ENCODE peak calls at places on chromosomes 12 and 14, in five cellular contexts. J, B, H, Y and Z are unnamed samples.

GRCh38 chr14:61838661-61839060 is 76.4 kb downstream of the SNAPC1 start:
- DNase-seq in J (no peak), B (no peak), H (no peak), Y (no peak), Z (no peak)

GRCh38 chr12:56836800-56837663 is 73.9 kb downstream of the HSD17B6 start:
- DNase-seq in J (no peak), B (peak), H (peak), Y (no peak), Z (no peak)

GRCh38 chr14:35456261-35456660 is 51.7 kb upstream of the NFKBIA start:
- DNase-seq in J (no peak), B (no peak), H (no peak), Y (no peak), Z (no peak)

GRCh38 chr14:104107611-104108569 is 22.4 kb downstream of the ASPG start:
- DNase-seq in J (peak), B (no peak), H (no peak), Y (no peak), Z (no peak)

GRCh38 chr14:61653507-61653906 is 41.8 kb upstream of the HIF1A start:
- DNase-seq in J (no peak), B (no peak), H (peak), Y (no peak), Z (no peak)

GRCh38 chr14:65330416-65330815 is 82.1 kb upstream of the FUT8 start:
- DNase-seq in J (no peak), B (no peak), H (no peak), Y (no peak), Z (no peak)

GRCh38 chr12:109737631-109738030 is 24.0 kb downstream of the FAM222A start:
- DNase-seq in J (no peak), B (no peak), H (no peak), Y (no peak), Z (no peak)

GRCh38 chr12:125996438-125996837 is 931.2 kb downstream of the AACS start:
- DNase-seq in J (no peak), B (peak), H (no peak), Y (no peak), Z (no peak)

GRCh38 chr14:22546722-22547071 is 42.3 kb downstream of the DAD1 start:
- DNase-seq in J (no peak), B (no peak), H (no peak), Y (no peak), Z (no peak)

GRCh38 chr12:92065664-92066063 is 80.0 kb downstream of the BTG1 start:
- DNase-seq in J (no peak), B (no peak), H (no peak), Y (no peak), Z (no peak)

GRCh38 chr12:131084341-131085011 is 130.8 kb downstream of the ADGRD1 start:
- DNase-seq in J (no peak), B (no peak), H (no peak), Y (no peak), Z (no peak)

GRCh38 chr12:46385439-46385838 is 12.9 kb upstream of the SLC38A2 start:
- DNase-seq in J (no peak), B (peak), H (peak), Y (no peak), Z (no peak)

GRCh38 chr12:98646165-98646764 is 1.2 kb downstream of the APAF1 start:
- DNase-seq in J (no peak), B (peak), H (peak), Y (no peak), Z (no peak)

GRCh38 chr14:44767646-44768173 is 194.0 kb downstream of the KLHL28 start:
- DNase-seq in J (no peak), B (no peak), H (no peak), Y (no peak), Z (no peak)

GRCh38 chr12:752673-753400 is 458 bp downstream of the WNK1 start:
- DNase-seq in J (peak), B (peak), H (peak), Y (no peak), Z (no peak)

GRCh38 chr14:77359626-77360025 is 17.3 kb downstream of the TMED8 start:
- DNase-seq in J (no peak), B (no peak), H (no peak), Y (no peak), Z (no peak)

GRCh38 chr14:78491015-78491414 is 320.8 kb downstream of the NRXN3 start:
- DNase-seq in J (no peak), B (no peak), H (no peak), Y (no peak), Z (no peak)

GRCh38 chr14:91059576-91060471 is 617 bp downstream of the RPS6KA5 start:
- DNase-seq in J (peak), B (peak), H (no peak), Y (no peak), Z (peak)

GRCh38 chr14:60848066-60848465 is 113.5 kb downstream of the MNAT1 start:
- DNase-seq in J (no peak), B (no peak), H (peak), Y (no peak), Z (no peak)

GRCh38 chr12:47121146-47121545 is 41.4 kb upstream of the AMIGO2 start:
- DNase-seq in J (no peak), B (no peak), H (no peak), Y (no peak), Z (no peak)

GRCh38 chr14:77158175-77158908 is 16.8 kb upstream of the ZDHHC22 start:
- DNase-seq in J (no peak), B (no peak), H (peak), Y (no peak), Z (no peak)

GRCh38 chr12:53376747-53377146 is 3.2 kb upstream of the SP1 start:
- DNase-seq in J (no peak), B (no peak), H (no peak), Y (no peak), Z (no peak)

GRCh38 chr12:124745891-124746570 is 117.6 kb downstream of the SCARB1 start:
- DNase-seq in J (peak), B (peak), H (peak), Y (no peak), Z (peak)

GRCh38 chr12:38149395-38150073 is 167.0 kb upstream of the ALG10B start:
- DNase-seq in J (no peak), B (no peak), H (peak), Y (no peak), Z (no peak)

GRCh38 chr12:46449161-46449715 is 76.7 kb upstream of the SLC38A2 start:
- DNase-seq in J (no peak), B (no peak), H (no peak), Y (no peak), Z (no peak)

GRCh38 chr14:87995500-87996275 is 2.7 kb upstream of the GALC start:
- DNase-seq in J (no peak), B (peak), H (no peak), Y (no peak), Z (no peak)

GRCh38 chr12:111715242-111715641 is 29.4 kb downstream of the ACAD10 start:
- DNase-seq in J (no peak), B (no peak), H (peak), Y (no peak), Z (no peak)

GRCh38 chr14:96489327-96489726 is 12.9 kb upstream of the PAPOLA start:
- DNase-seq in J (no peak), B (no peak), H (no peak), Y (no peak), Z (no peak)

GRCh38 chr12:65492997-65493892 is 214.8 kb downstream of the MSRB3 start:
- DNase-seq in J (no peak), B (peak), H (no peak), Y (no peak), Z (no peak)

GRCh38 chr14:69664865-69665526 is 53.6 kb downstream of the SUSD6 start:
- DNase-seq in J (no peak), B (no peak), H (no peak), Y (no peak), Z (no peak)

GRCh38 chr14:74963705-74964271 is 8.4 kb upstream of the PGF start:
- DNase-seq in J (no peak), B (no peak), H (no peak), Y (no peak), Z (no peak)

GRCh38 chr12:132161046-132161781 is 17.0 kb downstream of the NOC4L start:
- DNase-seq in J (no peak), B (peak), H (peak), Y (no peak), Z (no peak)

GRCh38 chr14:104109121-104109541 is 23.6 kb downstream of the ASPG start:
- DNase-seq in J (no peak), B (no peak), H (no peak), Y (no peak), Z (no peak)

GRCh38 chr14:77024171-77024627 is 4.3 kb downstream of the IRF2BPL start:
- DNase-seq in J (peak), B (no peak), H (peak), Y (no peak), Z (no peak)

GRCh38 chr14:55807536-55807935 is 227.5 kb downstream of the KTN1 start:
- DNase-seq in J (no peak), B (no peak), H (no peak), Y (no peak), Z (no peak)

GRCh38 chr12:80632835-80633234 is 74.6 kb upstream of the MYF6 start:
- DNase-seq in J (no peak), B (peak), H (peak), Y (no peak), Z (no peak)

GRCh38 chr12:71594214-71594948 is 69.3 kb downstream of the ZFC3H1 start:
- DNase-seq in J (no peak), B (no peak), H (peak), Y (no peak), Z (no peak)

GRCh38 chr14:24215495-24216344 is at the start of gene MDP1:
- DNase-seq in J (peak), B (peak), H (peak), Y (peak), Z (peak)
- TF ChIP-seq POLR2A in J (peak), B (peak), H (peak), Y (peak), Z (peak)

DNA sequence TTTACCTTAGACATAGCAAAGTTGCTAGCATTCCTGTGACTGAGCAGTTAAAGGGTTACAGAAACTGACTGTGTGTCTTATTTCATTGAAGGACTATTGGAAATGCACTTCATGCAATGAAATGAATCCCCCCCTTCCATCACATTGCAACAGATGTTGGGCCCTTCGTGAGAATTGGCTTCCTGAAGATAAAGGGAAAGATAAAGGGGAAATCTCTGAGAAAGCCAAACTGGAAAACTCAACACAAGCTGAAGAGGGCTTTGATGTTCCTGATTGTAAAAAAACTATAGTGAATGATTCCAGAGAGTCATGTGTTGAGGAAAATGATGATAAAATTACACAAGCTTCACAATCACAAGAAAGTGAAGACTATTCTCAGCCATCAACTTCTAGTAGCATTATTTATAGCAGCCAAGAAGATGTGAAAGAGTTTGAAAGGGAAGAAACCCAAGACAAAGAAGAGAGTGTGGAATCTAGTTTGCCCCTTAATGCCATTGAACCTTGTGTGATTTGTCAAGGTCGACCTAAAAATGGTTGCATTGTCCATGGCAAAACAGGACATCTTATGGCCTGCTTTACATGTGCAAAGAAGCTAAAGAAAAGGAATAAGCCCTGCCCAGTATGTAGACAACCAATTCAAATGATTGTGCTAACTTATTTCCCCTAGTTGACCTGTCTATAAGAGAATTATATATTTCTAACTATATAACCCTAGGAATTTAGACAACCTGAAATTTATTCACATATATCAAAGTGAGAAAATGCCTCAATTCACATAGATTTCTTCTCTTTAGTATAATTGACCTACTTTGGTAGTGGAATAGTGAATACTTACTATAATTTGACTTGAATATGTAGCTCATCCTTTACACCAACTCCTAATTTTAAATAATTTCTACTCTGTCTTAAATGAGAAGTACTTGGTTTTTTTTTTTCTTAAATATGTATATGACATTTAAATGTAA is 31.5 kb downstream of the MDM2 start:
- DNase-seq in J (no peak), B (no peak), H (no peak), Y (no peak), Z (no peak)
- TF ChIP-seq POLR2A in J (no peak), B (no peak), H (no peak), Y (peak), Z (peak)

DNA sequence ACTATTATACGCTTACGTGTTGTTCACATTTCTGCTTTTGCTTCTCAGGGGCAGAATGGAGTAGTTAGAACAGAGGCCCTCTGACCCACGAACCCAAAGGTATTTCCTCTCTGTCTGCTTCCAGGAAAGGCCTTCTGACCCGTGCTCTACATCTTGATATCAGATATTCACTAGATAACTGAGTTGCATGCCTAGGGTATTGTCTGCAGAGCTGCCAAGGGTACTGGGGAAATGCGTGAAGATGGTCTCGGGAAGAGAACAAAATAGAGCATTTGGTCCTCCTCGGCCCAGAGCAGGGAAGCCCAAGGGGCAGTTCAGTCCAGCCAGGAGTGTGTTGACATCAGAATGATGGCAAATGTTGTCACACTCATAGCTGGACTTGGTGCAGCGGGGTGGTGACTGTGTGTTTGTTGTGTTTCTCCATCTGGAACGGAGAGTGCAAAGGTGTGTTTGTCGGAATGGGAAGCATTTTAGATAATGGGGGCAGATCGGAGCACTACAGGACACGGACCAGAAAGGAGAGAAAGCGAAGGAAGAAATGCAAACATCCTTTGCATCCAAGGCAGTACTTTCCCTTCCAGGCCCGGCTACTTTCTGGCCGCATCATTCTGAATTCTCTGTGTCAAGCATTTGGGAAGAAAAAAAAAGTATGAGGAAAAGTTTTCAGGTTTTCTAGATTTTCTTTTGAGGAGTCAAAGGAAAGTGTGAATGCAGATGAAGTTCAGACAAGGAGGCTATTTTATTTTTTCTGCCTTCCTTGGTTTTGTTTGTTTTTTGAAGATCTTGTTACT is 8.1 kb downstream of the GLT1D1 start:
- DNase-seq in J (no peak), B (no peak), H (no peak), Y (no peak), Z (no peak)
- TF ChIP-seq POLR2A in J (no peak), B (no peak), H (no peak), Y (no peak), Z (no peak)

DNA sequence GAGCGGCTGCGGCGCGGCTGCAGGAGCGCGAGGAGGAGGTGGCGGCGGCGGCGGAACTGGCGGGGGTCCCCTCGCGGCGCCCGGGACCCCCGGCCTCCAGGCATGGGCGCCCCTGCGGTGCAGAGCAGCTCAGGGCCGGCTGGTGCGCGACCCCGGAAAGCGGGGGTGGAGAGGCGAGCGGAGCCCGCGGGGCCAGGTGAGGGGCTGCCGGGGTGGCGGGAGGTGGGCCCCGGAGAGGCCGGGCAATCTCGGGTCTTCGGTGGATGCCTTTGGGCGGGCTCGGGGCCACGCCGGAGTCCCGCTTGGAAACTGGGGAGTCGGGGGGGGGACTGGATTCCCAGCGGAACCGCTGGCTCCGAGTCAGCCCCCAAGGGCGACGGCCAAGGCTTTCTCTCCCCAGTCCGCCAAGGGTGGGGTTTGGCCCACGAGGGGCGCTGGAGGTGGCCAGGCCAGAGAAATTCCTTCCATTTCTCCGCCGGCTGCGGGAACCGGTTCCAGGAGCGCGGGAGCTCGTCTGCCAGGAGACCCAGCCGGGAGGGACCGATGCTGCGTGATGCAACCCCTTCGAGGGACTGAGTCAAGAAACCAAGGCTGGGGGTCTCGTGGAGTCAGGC is 13.9 kb upstream of the NR4A1 start:
- DNase-seq in J (peak), B (no peak), H (no peak), Y (no peak), Z (no peak)
- TF ChIP-seq POLR2A in J (peak), B (no peak), H (no peak), Y (no peak), Z (no peak)

GRCh38 chr14:52949711-52950409 is 990 bp downstream of the FERMT2 start:
- DNase-seq in J (no peak), B (no peak), H (peak), Y (no peak), Z (no peak)

GRCh38 chr14:52949249-52949648 is 1.6 kb downstream of the FERMT2 start:
- DNase-seq in J (no peak), B (no peak), H (no peak), Y (no peak), Z (no peak)

GRCh38 chr14:52951730-52952481 is 1.1 kb upstream of the FERMT2 start:
- DNase-seq in J (peak), B (peak), H (peak), Y (no peak), Z (no peak)

GRCh38 chr14:52950410-52950897 is 396 bp downstream of the FERMT2 start:
- DNase-seq in J (peak), B (peak), H (peak), Y (no peak), Z (no peak)

GRCh38 chr14:52950898-52951729 is at the start of gene FERMT2:
- DNase-seq in J (peak), B (peak), H (peak), Y (no peak), Z (peak)
- TF ChIP-seq POLR2A in J (no peak), B (no peak), H (peak), Y (no peak), Z (no peak)

DNA sequence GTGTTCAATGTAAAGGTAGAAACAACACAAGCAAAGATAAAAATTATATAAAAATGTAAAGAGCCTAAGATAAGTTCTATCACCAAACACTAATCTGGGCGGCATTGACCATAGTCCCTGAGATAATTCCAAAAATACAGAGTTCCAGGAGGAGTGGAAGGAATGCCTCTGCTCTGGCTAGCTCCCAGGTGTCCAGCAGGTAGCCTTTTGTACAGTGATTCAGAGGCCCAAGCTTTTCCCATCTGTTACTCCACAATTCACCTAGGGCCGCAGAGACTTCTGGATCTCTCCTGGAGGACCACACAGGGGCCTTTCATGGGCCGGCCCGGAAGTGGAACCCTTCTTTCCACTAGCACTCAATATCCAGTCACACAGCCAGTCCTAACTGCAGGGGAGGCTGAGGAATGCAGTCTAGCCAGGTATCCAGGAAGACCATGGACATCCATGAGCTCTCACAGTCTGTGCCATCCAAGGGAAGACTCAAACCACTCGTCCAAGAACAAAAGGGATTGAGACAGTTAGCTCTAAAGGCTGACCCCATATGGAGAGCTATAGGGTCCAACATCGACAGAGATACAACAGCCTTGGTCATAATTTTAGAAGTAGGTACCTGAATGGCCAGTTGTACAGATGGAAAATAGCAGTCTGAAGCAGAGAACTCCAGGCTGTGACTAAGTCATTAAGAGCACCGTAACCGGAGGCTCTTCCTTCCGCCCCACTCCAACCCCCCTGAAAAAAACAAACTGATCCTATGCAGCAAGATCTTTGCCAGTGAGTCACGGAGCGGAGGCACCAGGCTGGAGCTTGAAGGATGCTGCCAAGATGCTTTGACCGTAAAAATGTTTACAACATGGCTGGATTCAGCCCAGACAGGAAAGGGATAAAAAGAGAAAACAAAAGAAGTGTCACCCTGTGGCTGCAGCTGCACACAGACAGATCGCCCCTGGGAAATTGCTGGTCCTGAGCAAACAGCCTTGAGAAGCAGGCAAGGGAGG is 204.8 kb downstream of the NUAK1 start:
- DNase-seq in J (peak), B (no peak), H (peak), Y (no peak), Z (no peak)
- TF ChIP-seq POLR2A in J (no peak), B (no peak), H (no peak), Y (no peak), Z (no peak)

GRCh38 chr14:72926292-72927028 is at the start of gene DCAF4:
- DNase-seq in J (peak), B (peak), H (peak), Y (peak), Z (peak)
- TF ChIP-seq POLR2A in J (peak), B (no peak), H (peak), Y (peak), Z (no peak)